ENCODE peak calls at places on chromosomes 4 and X, in nine cellular contexts. One of them, this sample, is unnamed.
A peak's percentile ranks its signal among the peaks of the same experiment; 100 is the strongest.

GRCh38 chrX:22247169-22247568 is 25.5 kb upstream of the CBLL2 start:
- DNase-seq in NCI-H345: no peak
- DNase-seq in GOT3: no peak
- DNase-seq in B cell: no peak
- DNase-seq in DMS153: no peak
- DNase-seq in Panc1: no peak
- DNase-seq in GM13977: no peak
- DNase-seq in testis: no peak
- DNase-seq in stimulated activated CD4-positive, alpha-beta T cell treated with anti-CD3 and anti-CD28 coated beads, TNF-alpha, amount 100 ng/mL, for 4 hours: no peak
- DNase-seq in this sample: no peak

GRCh38 chr4:62415256-62415655 is 1215.1 kb downstream of the ADGRL3 start:
- DNase-seq in DMS153: no peak
- DNase-seq in B cell: no peak
- DNase-seq in GM13977: no peak
- DNase-seq in GOT3: no peak
- DNase-seq in NCI-H345: no peak
- DNase-seq in Panc1: no peak
- DNase-seq in stimulated activated CD4-positive, alpha-beta T cell treated with anti-CD3 and anti-CD28 coated beads, TNF-alpha, amount 100 ng/mL, for 4 hours: no peak
- DNase-seq in testis: no peak
- DNase-seq in this sample: no peak

GRCh38 chr4:17309567-17310268 is 202.2 kb downstream of the QDPR start:
- DNase-seq in stimulated activated CD4-positive, alpha-beta T cell treated with anti-CD3 and anti-CD28 coated beads, TNF-alpha, amount 100 ng/mL, for 4 hours: no peak
- DNase-seq in Panc1: no peak
- DNase-seq in NCI-H345: no peak
- DNase-seq in GOT3: no peak
- DNase-seq in GM13977: no peak
- DNase-seq in B cell: no peak
- DNase-seq in testis: no peak
- DNase-seq in DMS153: no peak
- DNase-seq in this sample: no peak

GRCh38 chr4:101191302-101192098 is 155.8 kb downstream of the PPP3CA start:
- DNase-seq in testis: peak; percentile 80
- DNase-seq in GM13977: no peak
- DNase-seq in GOT3: no peak
- DNase-seq in NCI-H345: no peak
- DNase-seq in stimulated activated CD4-positive, alpha-beta T cell treated with anti-CD3 and anti-CD28 coated beads, TNF-alpha, amount 100 ng/mL, for 4 hours: no peak
- DNase-seq in B cell: no peak
- DNase-seq in Panc1: no peak
- DNase-seq in DMS153: no peak
- DNase-seq in this sample: no peak

GRCh38 chr4:26476545-26476944 is 13.7 kb downstream of the CCKAR start:
- DNase-seq in GM13977: no peak
- DNase-seq in NCI-H345: no peak
- DNase-seq in DMS153: no peak
- DNase-seq in testis: no peak
- DNase-seq in Panc1: no peak
- DNase-seq in B cell: no peak
- DNase-seq in stimulated activated CD4-positive, alpha-beta T cell treated with anti-CD3 and anti-CD28 coated beads, TNF-alpha, amount 100 ng/mL, for 4 hours: no peak
- DNase-seq in GOT3: no peak
- DNase-seq in this sample: no peak

GRCh38 chr4:74794341-74794801 is at the start of gene BTC:
- DNase-seq in DMS153: peak; percentile 33
- DNase-seq in B cell: no peak
- DNase-seq in testis: peak; percentile 60
- DNase-seq in GOT3: no peak
- DNase-seq in stimulated activated CD4-positive, alpha-beta T cell treated with anti-CD3 and anti-CD28 coated beads, TNF-alpha, amount 100 ng/mL, for 4 hours: no peak
- DNase-seq in Panc1: peak; percentile 18
- DNase-seq in GM13977: peak; percentile 24
- DNase-seq in NCI-H345: peak; percentile 47
- DNase-seq in this sample: no peak

GRCh38 chrX:105317117-105317516 is 96.6 kb upstream of the TEX13A start:
- DNase-seq in stimulated activated CD4-positive, alpha-beta T cell treated with anti-CD3 and anti-CD28 coated beads, TNF-alpha, amount 100 ng/mL, for 4 hours: no peak
- DNase-seq in B cell: no peak
- DNase-seq in DMS153: no peak
- DNase-seq in GM13977: no peak
- DNase-seq in Panc1: no peak
- DNase-seq in NCI-H345: no peak
- DNase-seq in testis: no peak
- DNase-seq in GOT3: no peak
- DNase-seq in this sample: no peak

GRCh38 chr4:118270492-118270891 is 82.3 kb downstream of the PRSS12 start:
- DNase-seq in DMS153: peak; percentile 9
- DNase-seq in GM13977: peak; percentile 37
- DNase-seq in GOT3: no peak
- DNase-seq in NCI-H345: peak; percentile 42
- DNase-seq in Panc1: no peak
- DNase-seq in B cell: peak; percentile 58
- DNase-seq in testis: no peak
- DNase-seq in stimulated activated CD4-positive, alpha-beta T cell treated with anti-CD3 and anti-CD28 coated beads, TNF-alpha, amount 100 ng/mL, for 4 hours: no peak
- DNase-seq in this sample: peak; percentile 48

GRCh38 chr4:55184600-55185523 is 59.5 kb upstream of the KDR start:
- DNase-seq in GM13977: no peak
- DNase-seq in B cell: peak; percentile 28
- DNase-seq in stimulated activated CD4-positive, alpha-beta T cell treated with anti-CD3 and anti-CD28 coated beads, TNF-alpha, amount 100 ng/mL, for 4 hours: peak; percentile 3
- DNase-seq in GOT3: no peak
- DNase-seq in NCI-H345: peak; percentile 16
- DNase-seq in testis: peak; percentile 52
- DNase-seq in DMS153: no peak
- DNase-seq in Panc1: no peak
- DNase-seq in this sample: peak; percentile 27

GRCh38 chrX:72609313-72609712 is 36.7 kb upstream of the HDAC8 start:
- DNase-seq in DMS153: no peak
- DNase-seq in Panc1: no peak
- DNase-seq in B cell: no peak
- DNase-seq in testis: no peak
- DNase-seq in NCI-H345: no peak
- DNase-seq in stimulated activated CD4-positive, alpha-beta T cell treated with anti-CD3 and anti-CD28 coated beads, TNF-alpha, amount 100 ng/mL, for 4 hours: no peak
- DNase-seq in GOT3: no peak
- DNase-seq in GM13977: no peak
- DNase-seq in this sample: peak; percentile 1

GRCh38 chr4:10086506-10087120 is 30.0 kb downstream of the WDR1 start:
- DNase-seq in stimulated activated CD4-positive, alpha-beta T cell treated with anti-CD3 and anti-CD28 coated beads, TNF-alpha, amount 100 ng/mL, for 4 hours: no peak
- DNase-seq in DMS153: no peak
- DNase-seq in GOT3: no peak
- DNase-seq in NCI-H345: no peak
- DNase-seq in B cell: no peak
- DNase-seq in GM13977: no peak
- DNase-seq in Panc1: no peak
- DNase-seq in testis: no peak
- DNase-seq in this sample: no peak